ENCODE peak calls at places on chromosome 20, in ten cellular contexts. M is A673, A is breast epithelium, Z is trophoblast cell, G is thyroid gland, K is HAP-1, T is esophagus squamous epithelium, V is ascending aorta, D is hepatocyte, I is heart right ventricle. Q is an unnamed sample.

GRCh38 chr20:64037498-64038213 is 1.7 kb downstream of the C20orf204 start:
- DNase-seq in M (no peak), A (no peak), Z (no peak), G (no peak), K (no peak), T (no peak), V (no peak), D (no peak), I (no peak), Q (no peak)

GRCh38 chr20:45588800-45589199 is 9.7 kb upstream of the WFDC8 start:
- DNase-seq in M (no peak), A (no peak), Z (no peak), G (no peak), K (no peak), T (no peak), V (no peak), D (no peak), I (no peak), Q (no peak)

GRCh38 chr20:54067606-54068174 is 2.7 kb downstream of the BCAS1 start:
- DNase-seq in M (peak; percentile 65), A (peak; percentile 78), Z (peak; percentile 21), G (peak; percentile 61), K (no peak), T (no peak), V (no peak), D (peak; percentile 92), I (no peak), Q (no peak)

GRCh38 chr20:38135641-38136420 is 29.2 kb downstream of the TGM2 start:
- DNase-seq in M (no peak), A (no peak), Z (no peak), G (no peak), K (no peak), T (no peak), V (no peak), D (no peak), I (no peak), Q (peak; percentile 63)

GRCh38 chr20:4613718-4614620 is 107.7 kb upstream of the PRND start:
- DNase-seq in M (peak; percentile 81), A (no peak), Z (peak; percentile 48), G (peak; percentile 27), K (peak; percentile 72), T (peak; percentile 11), V (no peak), D (no peak), I (peak; percentile 52), Q (no peak)

GRCh38 chr20:35954907-35955251 is 577 bp upstream of the SCAND1 start:
- DNase-seq in M (peak; percentile 35), A (no peak), Z (peak; percentile 23), G (no peak), K (no peak), T (no peak), V (peak; percentile 74), D (no peak), I (no peak), Q (no peak)

GRCh38 chr20:53828673-53829085 is 235.0 kb upstream of the ZNF217 start:
- DNase-seq in M (peak; percentile 98), A (no peak), Z (no peak), G (peak; percentile 22), K (peak; percentile 80), T (no peak), V (peak; percentile 75), D (peak; percentile 82), I (peak; percentile 63), Q (peak; percentile 48)

GRCh38 chr20:54692168-54692887 is 216.9 kb downstream of the DOK5 start:
- DNase-seq in M (no peak), A (no peak), Z (no peak), G (no peak), K (no peak), T (no peak), V (no peak), D (no peak), I (no peak), Q (no peak)

GRCh38 chr20:61373055-61373399 is 121.0 kb downstream of the CDH4 start:
- DNase-seq in M (no peak), A (no peak), Z (no peak), G (no peak), K (no peak), T (no peak), V (no peak), D (no peak), I (no peak), Q (no peak)

GRCh38 chr20:57270204-57270937 is 3.9 kb upstream of the BMP7 start:
- DNase-seq in M (no peak), A (no peak), Z (no peak), G (no peak), K (no peak), T (no peak), V (no peak), D (no peak), I (no peak), Q (no peak)
- H3K27me3 ChIP-seq in M (peaks cover 44% of the 10 kb centered on the region), A (no peaks in the 10 kb centered on the region), Z (peaks cover 17% of the 10 kb centered on the region), G (no peaks in the 10 kb centered on the region), K (peaks cover 23% of the 10 kb centered on the region), T (peaks cover 50% of the 10 kb centered on the region), V (no peaks in the 10 kb centered on the region), D (peaks cover 26% of the 10 kb centered on the region), I (peaks cover 41% of the 10 kb centered on the region), Q (no peaks in the 10 kb centered on the region)

DNA sequence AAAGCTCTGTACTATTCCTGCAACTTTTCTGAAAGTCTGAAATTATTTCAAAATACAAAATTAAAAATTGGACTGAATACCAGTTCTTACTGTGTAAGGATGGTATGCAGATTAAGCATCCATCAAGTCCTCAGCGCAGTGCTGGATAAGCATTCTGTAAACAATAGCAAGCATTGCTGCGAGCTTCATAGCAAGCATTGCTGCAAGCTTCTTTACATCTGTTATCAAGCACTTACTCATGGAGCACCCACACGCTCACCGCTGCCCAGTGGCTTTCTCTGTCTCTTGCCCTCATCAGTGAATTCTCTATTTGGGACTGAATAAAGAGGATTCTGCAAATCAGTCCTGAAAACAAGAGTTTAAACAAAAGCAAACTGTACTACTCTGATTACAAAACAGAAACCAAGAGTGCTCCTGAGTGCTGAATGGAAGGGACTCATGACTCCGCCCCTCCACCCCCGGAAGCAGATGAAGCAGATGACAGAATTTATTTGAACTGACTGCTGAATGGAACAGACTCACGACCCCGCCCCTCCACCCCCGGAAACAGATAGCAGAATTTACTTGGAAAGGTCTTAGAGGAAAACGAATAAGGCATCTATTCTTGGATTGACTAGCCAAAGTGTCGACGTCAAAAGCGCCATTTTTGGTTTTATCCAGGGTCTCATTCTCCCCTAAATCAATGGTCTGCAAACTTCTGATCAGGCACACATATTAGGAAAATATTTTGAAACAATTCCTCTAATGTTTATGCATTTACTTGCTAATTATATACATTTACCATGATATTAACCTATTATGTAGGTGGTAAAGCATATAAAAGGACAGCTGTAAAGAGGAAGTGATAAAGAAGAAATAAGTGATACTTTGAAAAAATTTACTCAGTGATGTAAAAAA is 22.1 kb upstream of the EYA2 start:
- DNase-seq in M (no peak), A (no peak), Z (peak; percentile 27), G (peak; percentile 18), K (no peak), T (no peak), V (no peak), D (no peak), I (no peak), Q (no peak)
- H3K4me3 ChIP-seq in M (no peak overlapping the region), A (no peak overlapping the region), Z (no peak overlapping the region), G (no peak overlapping the region), K (no peak overlapping the region), T (no peak overlapping the region), V (no peak overlapping the region), D (no peak overlapping the region), I (no peak overlapping the region), Q (no peak overlapping the region)

GRCh38 chr20:21344961-21345360 is 41.8 kb downstream of the XRN2 start:
- DNase-seq in M (no peak), A (no peak), Z (no peak), G (no peak), K (no peak), T (no peak), V (no peak), D (no peak), I (no peak), Q (no peak)
- H3K4me1 ChIP-seq in M (peaks cover 7% of the 10 kb centered on the region), A (no peaks in the 10 kb centered on the region), Z (no peaks in the 10 kb centered on the region), G (no peaks in the 10 kb centered on the region), K (peaks cover 6% of the 10 kb centered on the region), T (no peaks in the 10 kb centered on the region), V (no peaks in the 10 kb centered on the region), D (no peaks in the 10 kb centered on the region), I (no peaks in the 10 kb centered on the region), Q (no peaks in the 10 kb centered on the region)

DNA sequence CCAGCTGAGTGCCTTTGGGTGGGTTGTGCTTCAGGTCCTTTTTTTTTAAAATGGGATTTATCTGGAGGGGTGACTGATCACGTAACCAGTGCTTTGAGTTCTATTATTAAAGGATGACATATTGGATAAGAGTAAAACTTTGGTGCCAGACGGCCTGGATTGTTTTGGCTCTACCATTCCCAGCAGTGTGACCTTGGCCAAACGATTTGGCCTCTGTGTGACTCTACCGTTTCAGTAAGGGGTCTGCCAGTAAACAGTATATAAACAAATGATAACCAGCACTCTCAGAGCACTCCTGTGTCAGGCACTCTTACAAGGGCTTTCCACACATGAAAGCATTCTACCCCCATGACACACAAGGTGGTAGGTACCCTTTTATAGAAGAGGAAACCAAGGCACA is 8.7 kb downstream of the SCRT2 start:
- DNase-seq in M (no peak), A (no peak), Z (no peak), G (no peak), K (no peak), T (no peak), V (no peak), D (no peak), I (peak; percentile 28), Q (no peak)
- H3K27me3 ChIP-seq in M (peaks cover 44% of the 10 kb centered on the region), A (no peaks in the 10 kb centered on the region), Z (peaks cover 3% of the 10 kb centered on the region), G (peaks cover 18% of the 10 kb centered on the region), K (peaks cover 21% of the 10 kb centered on the region), T (peaks cover 97% of the 10 kb centered on the region), V (peaks cover 24% of the 10 kb centered on the region), D (peaks cover 32% of the 10 kb centered on the region), I (peaks cover 52% of the 10 kb centered on the region), Q (no peaks in the 10 kb centered on the region)

DNA sequence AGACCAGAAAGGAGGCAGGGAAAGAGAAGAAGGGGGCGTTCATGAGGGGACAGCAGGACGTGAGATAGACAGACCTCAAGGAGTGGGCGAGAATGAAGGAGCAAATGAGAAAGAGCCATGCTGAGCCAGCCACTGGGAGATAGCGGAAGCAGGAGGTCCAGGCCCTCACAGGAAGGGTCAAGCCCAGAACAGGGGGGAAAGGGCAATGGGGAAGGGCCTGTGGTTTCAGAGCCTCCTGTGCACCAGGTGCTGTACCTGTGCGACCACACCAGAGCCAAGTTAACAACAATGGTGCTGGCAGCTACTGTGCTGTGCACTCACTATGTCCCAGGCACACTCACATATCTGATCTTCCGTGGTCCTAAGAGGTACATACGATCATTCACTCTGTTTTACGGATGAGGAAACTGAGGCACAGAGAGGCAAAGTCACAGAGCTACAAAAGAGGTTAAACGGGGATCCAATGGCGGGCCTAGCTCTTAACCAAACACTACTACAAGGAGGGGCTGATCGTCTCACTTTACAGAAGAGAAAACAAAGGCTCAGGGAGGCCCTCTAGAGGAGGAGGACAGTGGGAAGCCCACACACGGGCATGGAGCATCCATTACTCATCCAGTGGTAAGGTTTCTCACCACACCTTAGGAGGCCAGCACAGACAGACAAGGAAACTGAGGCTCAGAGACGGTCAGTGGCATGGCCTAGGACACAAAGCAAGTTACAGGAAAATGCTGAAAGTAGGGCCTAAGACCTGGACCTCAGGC is 129.1 kb downstream of the PREX1 start:
- DNase-seq in M (peak; percentile 68), A (no peak), Z (no peak), G (no peak), K (no peak), T (no peak), V (no peak), D (no peak), I (no peak), Q (no peak)
- H3K4me3 ChIP-seq in M (no peak overlapping the region), A (no peak overlapping the region), Z (no peak overlapping the region), G (no peak overlapping the region), K (no peak overlapping the region), T (no peak overlapping the region), V (no peak overlapping the region), D (no peak overlapping the region), I (no peak overlapping the region), Q (no peak overlapping the region)

Q was measured in tibial artery.